ENCODE peak calls at places on chromosomes 5 and 9, in four cellular contexts. X is upper lobe of left lung, L is uterus, D is stomach. Q is an unnamed sample.
A peak's percentile ranks its signal among the peaks of the same experiment; 100 is the strongest.

GRCh38 chr5:148780711-148781110 is 45.7 kb upstream of the ADRB2 start:
- DNase-seq in L (no peak), D (no peak), X (no peak), Q (no peak)

GRCh38 chr9:126532489-126532888 is 81.2 kb upstream of the LMX1B start:
- DNase-seq in X (no peak), L (no peak), D (no peak), Q (no peak)

GRCh38 chr5:9553561-9553960 is 7.7 kb upstream of the SEMA5A start:
- DNase-seq in D (no peak), L (no peak), X (no peak), Q (no peak)

GRCh38 chr9:126146254-126147145 is 180.1 kb upstream of the MVB12B start:
- DNase-seq in L (no peak), D (peak; percentile 24), X (peak; percentile 21), Q (peak; percentile 13)

GRCh38 chr9:107190031-107190935 is 92.8 kb upstream of the RAD23B start:
- DNase-seq in L (no peak), D (no peak), X (no peak), Q (no peak)

GRCh38 chr5:72996632-72997031 is 40.8 kb downstream of the FCHO2 start:
- DNase-seq in D (no peak), X (no peak), L (no peak), Q (no peak)

GRCh38 chr9:77896269-77897245 is 135.1 kb downstream of the GNAQ start:
- DNase-seq in L (no peak), D (no peak), X (no peak), Q (no peak)

GRCh38 chr9:5557606-5558587 is 47.6 kb downstream of the PDCD1LG2 start:
- DNase-seq in L (no peak), D (no peak), X (peak; percentile 52), Q (no peak)

GRCh38 chr9:23088932-23089364 is 642.3 kb downstream of the DMRTA1 start:
- DNase-seq in X (no peak), D (no peak), L (no peak), Q (peak; percentile 45)

GRCh38 chr5:97471951-97472350 is 288.9 kb upstream of the RIOK2 start:
- DNase-seq in D (no peak), X (no peak), L (no peak), Q (no peak)

GRCh38 chr9:130201399-130201873 is 29.2 kb downstream of the NCS1 start:
- DNase-seq in L (no peak), X (no peak), D (no peak), Q (no peak)

GRCh38 chr9:116207371-116208111 is 54.0 kb downstream of the PAPPA start:
- DNase-seq in D (no peak), X (no peak), L (no peak), Q (no peak)

GRCh38 chr5:36108758-36109245 is 42.1 kb upstream of the UGT3A2 start:
- DNase-seq in X (no peak), L (no peak), D (no peak), Q (no peak)

GRCh38 chr9:124210697-124211096 is 47.1 kb upstream of the NEK6 start:
- DNase-seq in D (no peak), X (no peak), L (no peak), Q (no peak)

GRCh38 chr9:112487799-112488345 is 1.2 kb downstream of the KIAA1958 start:
- DNase-seq in X (no peak), L (no peak), D (no peak), Q (no peak)

GRCh38 chr9:120711841-120712538 is 2.3 kb downstream of the MEGF9 start:
- DNase-seq in X (no peak), D (no peak), L (no peak), Q (no peak)

GRCh38 chr5:107705390-107706014 is 34.8 kb upstream of the EFNA5 start:
- DNase-seq in L (no peak), D (no peak), X (no peak), Q (no peak)

GRCh38 chr5:68872088-68872842 is 221.5 kb upstream of the SLC30A5 start:
- DNase-seq in L (peak; percentile 56), X (no peak), D (no peak), Q (no peak)

GRCh38 chr9:126397056-126397455 is 70.4 kb downstream of the MVB12B start:
- DNase-seq in L (no peak), X (no peak), D (peak; percentile 50), Q (no peak)

GRCh38 chr9:35816708-35817107 is 1.9 kb upstream of the HINT2 start:
- DNase-seq in X (no peak), L (no peak), D (no peak), Q (no peak)

GRCh38 chr9:85599540-85600140 is 142.1 kb downstream of the AGTPBP1 start:
- DNase-seq in D (no peak), L (no peak), X (no peak), Q (no peak)

GRCh38 chr5:89703799-89704198 is 705.8 kb downstream of the CETN3 start:
- DNase-seq in X (no peak), D (no peak), L (no peak), Q (no peak)

GRCh38 chr9:25517701-25518100 is 160.5 kb downstream of the TUSC1 start:
- DNase-seq in X (no peak), D (no peak), L (no peak), Q (no peak)

GRCh38 chr9:121321039-121321503 is 49.0 kb downstream of the STOM start:
- DNase-seq in L (peak; percentile 16), X (peak; percentile 50), D (no peak), Q (no peak)

GRCh38 chr5:140239939-140240700 is 62.8 kb downstream of the PFDN1 start:
- DNase-seq in X (peak; percentile 59), D (peak; percentile 69), L (peak; percentile 62), Q (peak; percentile 78)

GRCh38 chr9:124149992-124150391 is 107.8 kb upstream of the NEK6 start:
- DNase-seq in L (no peak), X (no peak), D (no peak), Q (no peak)

GRCh38 chr5:16411741-16412455 is 53.7 kb downstream of the ZNF622 start:
- DNase-seq in D (no peak), L (no peak), X (no peak), Q (no peak)

GRCh38 chr9:5764130-5764868 is 68.6 kb downstream of the ERMP1 start:
- DNase-seq in X (no peak), D (no peak), L (no peak), Q (no peak)

GRCh38 chr5:71587709-71588532 is 781 bp downstream of the MCCC2 start:
- DNase-seq in D (no peak), X (no peak), L (no peak), Q (peak; percentile 20)

GRCh38 chr5:74314906-74315305 is 325.6 kb downstream of the ENC1 start:
- DNase-seq in L (no peak), D (no peak), X (no peak), Q (no peak)

GRCh38 chr9:137441289-137441934 is at the start of gene ENTPD8:
- DNase-seq in D (peak; percentile 82), L (no peak), X (peak; percentile 51), Q (no peak)

DNA sequence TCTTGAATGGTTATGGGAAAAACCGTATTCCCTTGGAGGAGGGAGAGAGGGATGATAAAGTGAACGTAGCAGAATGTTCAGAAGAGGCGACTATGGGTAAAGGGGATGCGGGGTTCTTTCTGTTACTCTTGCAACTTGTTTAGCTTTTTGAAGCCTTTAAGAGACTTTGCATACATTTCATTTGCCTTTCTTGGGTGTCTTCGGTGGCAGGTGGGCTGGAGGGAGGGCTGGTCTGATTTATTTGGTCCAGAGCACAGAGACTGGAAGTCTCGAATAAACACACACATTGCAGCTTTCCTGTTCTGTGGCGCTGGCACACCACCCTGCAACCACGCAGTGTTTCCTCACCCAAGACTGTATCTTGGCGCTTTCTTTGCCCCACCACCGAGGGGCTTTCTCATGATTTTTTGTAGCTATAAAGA is 23.2 kb downstream of the TTF1 start:
- DNase-seq in L (no peak), X (no peak), D (no peak), Q (no peak)
- TF ChIP-seq POLR2A in L (no peak), X (no peak), D (no peak), Q (no peak)

GRCh38 chr9:134764870-134765269 is 115.7 kb upstream of the FCN2 start:
- DNase-seq in D (no peak), X (peak; percentile 65), L (no peak), Q (no peak)
- H3K36me3 ChIP-seq in D (peaks cover 68% of the 10 kb centered on the region), X (peaks cover 14% of the 10 kb centered on the region), L (no peaks in the 10 kb centered on the region), Q (no peaks in the 10 kb centered on the region)

DNA sequence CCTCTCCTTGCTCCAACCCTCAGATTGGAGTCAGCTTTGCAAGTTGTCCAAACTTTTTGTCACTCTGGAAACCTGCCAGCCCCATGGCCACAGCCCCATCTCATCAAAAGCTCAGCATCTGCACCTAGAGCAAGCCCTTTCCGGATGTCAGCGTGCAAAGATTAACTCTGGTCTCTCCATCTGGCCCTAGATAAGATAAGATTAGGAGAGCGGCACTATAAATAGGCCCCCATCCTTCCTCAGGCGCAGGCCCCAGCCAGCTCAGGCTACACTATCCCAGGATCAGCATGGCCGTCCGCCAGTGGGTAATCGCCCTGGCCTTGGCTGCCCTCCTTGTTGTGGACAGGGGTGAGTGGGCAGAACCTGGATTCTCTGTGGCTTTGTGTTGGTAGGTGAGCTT is at the start of gene SPINK4:
- DNase-seq in X (no peak), L (no peak), D (peak; percentile 51), Q (peak; percentile 27)
- TF ChIP-seq POLR2A in X (no peak), L (no peak), D (no peak), Q (no peak)

DNA sequence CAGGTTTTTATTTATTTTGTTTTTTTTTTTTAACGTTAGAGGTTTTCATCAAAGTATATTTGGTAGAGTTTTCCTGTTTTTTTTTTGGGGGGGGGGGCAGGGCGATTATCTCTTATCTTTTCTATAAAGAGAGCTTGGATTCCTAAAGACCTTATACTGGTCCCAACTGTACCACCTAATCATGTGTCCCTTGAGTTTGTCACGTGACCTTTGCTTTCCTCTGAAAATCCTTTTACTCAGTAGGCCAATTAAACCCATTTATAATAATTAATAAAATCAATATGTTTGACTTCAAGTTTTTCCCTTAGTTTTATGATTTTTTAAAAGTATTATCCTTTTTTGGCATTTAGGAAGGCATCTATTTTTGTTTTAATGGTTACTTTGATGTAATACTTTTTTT is 286.4 kb downstream of the AOPEP start:
- DNase-seq in L (no peak), X (no peak), D (no peak), Q (no peak)
- H3K36me3 ChIP-seq in L (no peaks in the 10 kb centered on the region), X (peaks cover 16% of the 10 kb centered on the region), D (peaks cover 52% of the 10 kb centered on the region), Q (no peaks in the 10 kb centered on the region)

DNA sequence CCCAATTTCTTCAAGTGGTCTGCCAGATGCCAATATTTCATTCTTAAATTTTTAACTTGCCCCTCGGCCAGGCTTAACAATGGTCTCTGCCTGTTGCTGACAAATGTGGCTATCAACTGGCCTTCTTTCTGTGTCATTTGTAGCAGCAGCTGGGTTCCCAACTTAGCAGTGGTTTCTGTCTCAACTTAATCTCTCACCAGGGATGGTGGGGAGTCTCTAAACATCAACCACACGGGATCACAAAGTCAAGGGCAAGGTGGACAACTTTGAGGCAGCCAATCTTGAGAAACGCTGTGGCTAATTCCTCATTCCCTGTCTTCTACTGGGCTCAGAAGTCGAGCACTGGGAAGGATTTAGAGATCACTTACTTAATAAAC is 81.1 kb downstream of the RAPGEF1 start:
- DNase-seq in D (no peak), L (no peak), X (no peak), Q (no peak)
- TF ChIP-seq POLR2A in D (no peak), L (no peak), X (no peak), Q (no peak)